ENCODE peak calls at places on chromosomes 1 and 21, in ten cellular contexts. K is pancreas, I is brain microvascular endothelial cell, O is uterus, F is AG04450, G is B cell, J is heart left ventricle, X is HFF-Myc, H is keratinocyte, N is ascending aorta. D is an unnamed sample.

GRCh38 chr21:32427958-32428623 is 15.6 kb downstream of the EVA1C start:
- DNase-seq in G (no peak), N (no peak), X (no peak), J (no peak), H (no peak), K (no peak), I (no peak), F (no peak), O (no peak), D (no peak)

GRCh38 chr1:156346636-156347035 is 8.3 kb downstream of the TSACC start:
- DNase-seq in F (peak), G (no peak), N (no peak), J (no peak), X (peak), K (no peak), H (no peak), I (no peak), O (no peak), D (no peak)

GRCh38 chr1:22821027-22821426 is 110.4 kb downstream of the EPHB2 start:
- DNase-seq in H (no peak), X (no peak), I (no peak), O (no peak), N (no peak), G (no peak), J (no peak), K (no peak), F (no peak), D (no peak)

GRCh38 chr1:29166291-29166878 is 15.3 kb downstream of the SRSF4 start:
- DNase-seq in I (no peak), H (no peak), K (no peak), G (no peak), J (no peak), O (no peak), X (no peak), F (no peak), N (no peak), D (no peak)

GRCh38 chr1:200029035-200029623 is 1.6 kb downstream of the NR5A2 start:
- DNase-seq in N (no peak), I (no peak), O (no peak), J (no peak), K (peak), X (no peak), H (no peak), F (no peak), G (peak), D (no peak)

GRCh38 chr1:165050246-165050645 is 306.3 kb downstream of the LMX1A start:
- DNase-seq in K (no peak), I (no peak), G (no peak), X (no peak), O (no peak), F (no peak), N (no peak), J (no peak), H (no peak), D (no peak)

GRCh38 chr1:170145691-170146676 is at the start of gene NTMT2:
- DNase-seq in I (peak), G (no peak), J (peak), O (no peak), K (no peak), N (no peak), F (no peak), X (no peak), H (no peak), D (no peak)

GRCh38 chr1:115184951-115185331 is 95.6 kb upstream of the TSPAN2 start:
- DNase-seq in K (no peak), J (no peak), X (no peak), N (peak), H (no peak), O (no peak), F (no peak), I (peak), G (no peak), D (no peak)

GRCh38 chr21:45010860-45011259 is 63.5 kb upstream of the ADARB1 start:
- DNase-seq in K (peak), X (no peak), G (no peak), N (no peak), F (no peak), H (no peak), J (no peak), I (no peak), O (peak), D (no peak)

GRCh38 chr1:164836614-164837018 is 277.6 kb downstream of the PBX1 start:
- DNase-seq in X (no peak), K (no peak), G (no peak), J (peak), F (no peak), H (no peak), O (no peak), I (no peak), N (no peak), D (no peak)

GRCh38 chr21:41147096-41147978 is 20.6 kb upstream of the BACE2 start:
- DNase-seq in N (no peak), F (no peak), O (no peak), J (no peak), H (no peak), G (no peak), I (no peak), X (no peak), K (no peak), D (no peak)

GRCh38 chr1:199272107-199272506 is 633.3 kb downstream of the PTPRC start:
- DNase-seq in F (peak), J (no peak), H (no peak), X (no peak), N (no peak), G (no peak), K (no peak), I (peak), O (no peak), D (peak)

GRCh38 chr1:8422439-8423133 is 104.7 kb downstream of the SLC45A1 start:
- DNase-seq in H (no peak), F (no peak), J (peak), X (no peak), I (peak), G (no peak), N (no peak), K (peak), O (peak), D (no peak)

GRCh38 chr1:211703812-211704566 is 28.6 kb upstream of the NEK2 start:
- DNase-seq in H (no peak), F (no peak), N (no peak), G (no peak), O (no peak), I (no peak), J (no peak), K (no peak), X (no peak), D (no peak)

GRCh38 chr1:24244519-24245268 is 57.6 kb upstream of the IFNLR1 start:
- DNase-seq in F (no peak), X (no peak), N (no peak), I (no peak), H (no peak), O (no peak), J (no peak), K (no peak), G (no peak), D (no peak)

GRCh38 chr1:154778280-154778679 is 91.8 kb downstream of the KCNN3 start:
- DNase-seq in O (no peak), X (no peak), J (no peak), F (no peak), K (no peak), I (no peak), G (no peak), H (no peak), N (no peak), D (no peak)

GRCh38 chr1:94285026-94285654 is 47.8 kb upstream of the ARHGAP29 start:
- DNase-seq in N (no peak), K (no peak), F (no peak), H (no peak), O (no peak), I (peak), J (no peak), G (no peak), X (no peak), D (no peak)

GRCh38 chr1:31327381-31327780 is 30.5 kb downstream of the ZCCHC17 start:
- DNase-seq in F (no peak), J (no peak), H (no peak), O (no peak), X (no peak), G (no peak), N (no peak), K (no peak), I (no peak), D (no peak)

GRCh38 chr1:241557551-241558193 is 25.5 kb downstream of the KMO start:
- DNase-seq in O (no peak), G (no peak), J (no peak), I (no peak), X (no peak), N (no peak), F (no peak), H (no peak), K (no peak), D (no peak)

GRCh38 chr1:243433737-243434370 is 178.0 kb downstream of the SDCCAG8 start:
- DNase-seq in X (no peak), H (no peak), N (no peak), F (no peak), O (no peak), J (no peak), K (no peak), I (peak), G (no peak), D (no peak)

GRCh38 chr21:44572959-44573583 is 458 bp upstream of the KRTAP10-4 start:
- DNase-seq in F (no peak), O (no peak), G (no peak), I (peak), X (no peak), K (no peak), J (no peak), N (no peak), H (no peak), D (no peak)

GRCh38 chr1:6180215-6180577 is at the start of gene CHD5:
- DNase-seq in I (no peak), J (no peak), G (peak), F (no peak), H (no peak), N (no peak), K (no peak), X (no peak), O (no peak), D (no peak)

GRCh38 chr1:42960693-42961559 is 2.3 kb upstream of the SLC2A1 start:
- DNase-seq in X (no peak), H (no peak), J (no peak), K (no peak), I (no peak), F (no peak), G (no peak), N (no peak), O (no peak), D (no peak)

GRCh38 chr21:38787461-38788274 is 18.1 kb upstream of the ETS2 start:
- DNase-seq in N (no peak), F (no peak), G (no peak), X (peak), J (no peak), I (peak), H (peak), K (peak), O (no peak), D (no peak)

GRCh38 chr1:6807782-6808181 is 22.5 kb downstream of the CAMTA1 start:
- DNase-seq in G (no peak), F (no peak), I (no peak), N (no peak), J (no peak), K (no peak), H (no peak), O (no peak), X (no peak), D (no peak)

GRCh38 chr1:41822865-41823264 is 95.9 kb downstream of the HIVEP3 start:
- DNase-seq in K (no peak), J (no peak), X (no peak), N (no peak), H (no peak), O (no peak), I (no peak), F (no peak), G (no peak), D (no peak)

GRCh38 chr1:6508876-6509602 is 17.6 kb upstream of the PLEKHG5 start:
- DNase-seq in G (no peak), X (no peak), O (no peak), H (no peak), I (no peak), K (peak), J (no peak), F (no peak), N (no peak), D (no peak)

GRCh38 chr1:229140018-229140417 is 130.9 kb upstream of the RAB4A start:
- DNase-seq in F (no peak), G (no peak), O (no peak), I (no peak), H (no peak), N (no peak), J (no peak), X (no peak), K (no peak), D (no peak)

GRCh38 chr21:38861989-38862683 is 56.4 kb downstream of the ETS2 start:
- DNase-seq in I (no peak), G (peak), X (peak), F (no peak), J (no peak), O (no peak), H (no peak), K (no peak), N (no peak), D (peak)

GRCh38 chr1:80053613-80054012 is 1047.1 kb upstream of the ADGRL4 start:
- DNase-seq in H (no peak), J (no peak), K (no peak), G (no peak), O (no peak), X (no peak), I (no peak), N (no peak), F (no peak), D (no peak)

GRCh38 chr1:84330125-84330984 is 28.8 kb downstream of the SAMD13 start:
- DNase-seq in O (no peak), X (no peak), H (no peak), F (no peak), I (no peak), N (no peak), K (no peak), J (no peak), G (no peak), D (no peak)

GRCh38 chr1:224678168-224678567 is 62.1 kb downstream of the CNIH3 start:
- DNase-seq in K (no peak), N (no peak), F (no peak), I (no peak), G (no peak), J (no peak), O (no peak), H (no peak), X (no peak), D (no peak)

GRCh38 chr1:32241011-32241763 is 5.8 kb upstream of the FAM167B start:
- DNase-seq in G (peak), H (no peak), F (no peak), I (peak), X (no peak), J (peak), N (peak), O (peak), K (peak), D (no peak)

DNA sequence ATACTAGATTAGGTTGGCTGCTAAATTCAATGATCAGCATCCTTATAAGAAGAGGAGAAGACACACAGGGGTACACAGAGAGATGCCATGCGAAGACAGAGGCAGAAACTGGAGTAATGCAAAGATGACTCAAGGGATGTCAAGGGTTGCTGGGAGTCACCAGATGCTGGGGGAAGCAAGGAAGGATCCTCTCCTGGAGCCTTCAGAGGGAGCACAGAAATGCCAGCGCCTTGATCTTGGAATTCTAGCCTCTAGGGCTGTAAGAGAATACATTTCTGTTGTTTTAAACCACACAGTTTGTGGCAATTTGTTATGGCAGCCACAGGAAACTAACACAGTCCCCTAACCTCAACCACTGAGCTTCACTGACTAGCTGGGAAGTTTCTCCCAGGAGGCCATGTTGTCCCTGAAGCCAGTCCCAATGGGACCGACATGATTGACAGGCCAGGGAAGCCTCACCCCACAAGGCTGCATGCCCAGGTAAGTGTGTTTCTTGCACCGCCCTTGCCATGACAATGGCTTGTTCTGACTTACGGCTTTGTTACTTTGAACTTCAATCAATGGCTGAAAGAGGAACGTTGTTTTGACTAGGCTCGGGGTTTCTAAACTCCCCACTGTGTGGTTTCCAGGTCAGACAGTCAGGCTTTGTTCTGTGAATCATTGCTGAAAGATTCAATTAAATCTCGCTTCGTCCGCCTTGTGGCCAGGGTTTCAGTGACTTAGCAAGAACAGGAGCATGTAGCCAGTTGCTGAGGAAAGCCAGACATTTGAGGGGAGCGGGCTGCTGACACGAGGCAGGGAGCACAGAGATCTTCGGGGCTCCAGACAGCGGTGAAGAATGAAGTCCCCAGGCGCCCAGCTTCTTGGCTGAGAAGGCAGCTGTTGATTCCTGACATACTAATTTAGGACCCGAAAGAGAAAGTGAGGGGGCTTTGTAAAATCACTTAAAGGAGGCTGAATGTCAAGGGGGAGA is 62.3 kb downstream of the RUNX1 start:
- DNase-seq in K (no peak), J (no peak), O (peak), N (no peak), H (no peak), G (no peak), F (no peak), X (no peak), I (peak), D (peak)
- TF ChIP-seq CTCF in K (no peak), J (no peak), O (no peak), N (no peak), H (no peak), G (no peak), F (peak), X (peak), I (peak), D (peak)

GRCh38 chr1:17724150-17724549 is 31.0 kb upstream of the ACTL8 start:
- DNase-seq in N (no peak), J (no peak), H (no peak), K (no peak), G (no peak), X (no peak), I (no peak), O (no peak), F (no peak), D (no peak)

GRCh38 chr1:17725811-17726582 is 29.1 kb upstream of the ACTL8 start:
- DNase-seq in K (no peak), J (no peak), F (no peak), N (no peak), O (no peak), X (no peak), H (no peak), I (no peak), G (no peak), D (no peak)

GRCh38 chr1:17725084-17725718 is 29.9 kb upstream of the ACTL8 start:
- DNase-seq in K (no peak), I (no peak), N (no peak), X (no peak), H (no peak), J (no peak), G (no peak), F (no peak), O (no peak), D (no peak)

GRCh38 chr1:17721444-17721843 is 33.7 kb upstream of the ACTL8 start:
- DNase-seq in G (no peak), X (no peak), H (no peak), N (no peak), K (no peak), F (no peak), O (no peak), J (no peak), I (no peak), D (no peak)

GRCh38 chr1:17723684-17724083 is 31.4 kb upstream of the ACTL8 start:
- DNase-seq in K (no peak), X (no peak), O (no peak), G (no peak), F (no peak), I (no peak), J (no peak), N (no peak), H (no peak), D (no peak)
- TF ChIP-seq CTCF in K (no peak), X (peak), O (no peak), G (no peak), F (peak), I (peak), J (no peak), N (no peak), H (no peak), D (peak)

GRCh38 chr1:228073870-228074545 is 8.5 kb upstream of the ARF1 start:
- DNase-seq in X (no peak), I (no peak), O (peak), H (no peak), K (peak), F (no peak), G (no peak), N (no peak), J (no peak), D (no peak)
- TF ChIP-seq CTCF in X (no peak), I (peak), O (no peak), H (peak), K (no peak), F (peak), G (no peak), N (no peak), J (peak), D (no peak)

GRCh38 chr1:203675596-203676347 is 49.1 kb downstream of the ATP2B4 start:
- DNase-seq in G (no peak), H (no peak), F (no peak), K (peak), N (no peak), I (no peak), X (no peak), J (no peak), O (no peak), D (no peak)

GRCh38 chr1:203671808-203672207 is 45.2 kb downstream of the ATP2B4 start:
- DNase-seq in F (no peak), I (no peak), N (no peak), G (no peak), O (no peak), H (no peak), K (no peak), J (no peak), X (no peak), D (no peak)

GRCh38 chr1:203676455-203676854 is 49.8 kb downstream of the ATP2B4 start:
- DNase-seq in G (no peak), K (no peak), X (no peak), F (no peak), J (no peak), I (no peak), H (no peak), O (no peak), N (no peak), D (no peak)

GRCh38 chr1:203672354-203672753 is 45.7 kb downstream of the ATP2B4 start:
- DNase-seq in N (peak), I (peak), G (no peak), F (peak), H (no peak), J (peak), K (peak), X (peak), O (peak), D (no peak)

DNA sequence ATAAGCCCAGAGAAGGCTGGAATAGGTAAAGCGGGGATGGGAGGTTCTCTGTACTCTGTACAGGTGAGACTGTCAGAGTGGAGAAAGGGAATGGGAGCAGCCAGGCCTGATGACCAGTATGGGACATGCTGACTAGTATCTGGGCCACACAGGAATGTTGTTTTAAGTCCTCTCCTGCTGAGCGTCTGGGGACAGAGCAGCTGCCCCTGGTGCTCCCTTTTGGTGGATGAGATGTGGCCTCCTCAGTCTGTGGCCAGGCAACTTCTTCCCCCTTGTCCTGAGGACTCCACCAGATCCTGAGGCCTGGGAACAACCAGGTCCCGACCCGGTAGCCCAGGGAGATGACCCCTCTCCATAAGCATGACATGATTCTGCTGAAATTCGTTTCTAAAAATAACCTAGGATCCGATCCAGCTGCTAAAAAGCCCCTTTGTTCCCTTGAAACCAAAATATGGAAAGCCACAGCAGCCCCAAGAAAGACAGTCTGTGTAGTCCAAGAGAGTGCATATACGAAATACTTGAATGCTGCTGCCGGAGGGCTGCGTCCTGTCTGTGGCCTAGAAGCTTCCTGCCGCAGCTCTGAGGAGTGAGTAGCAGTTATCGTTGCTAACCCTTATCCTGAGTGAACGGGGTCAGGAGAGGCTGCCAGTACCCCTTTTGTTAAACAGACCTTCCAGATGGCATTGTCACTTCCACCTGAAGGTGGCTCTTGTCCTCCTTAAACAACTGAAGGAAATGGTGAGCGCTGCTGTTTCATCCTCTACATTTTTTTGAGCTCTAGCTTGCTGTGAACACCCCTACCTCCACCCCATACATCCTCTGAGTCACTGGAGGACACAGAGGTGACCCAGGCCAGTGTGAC is 47.1 kb downstream of the ATP2B4 start:
- DNase-seq in X (peak), K (no peak), F (peak), G (peak), I (peak), H (no peak), O (peak), J (peak), N (peak), D (peak)
- TF ChIP-seq CTCF in X (peak), K (no peak), F (no peak), G (no peak), I (peak), H (peak), O (peak), J (peak), N (no peak), D (peak)